ENCODE peak calls at places on chromosomes 2 and 18, in eight cellular contexts. One of them, this sample, is unnamed.

GRCh38 chr2:236767951-236768350 is 198.3 kb downstream of the ACKR3 start:
- DNase-seq in cardiac fibroblast: no peak
- DNase-seq in WTC11: no peak
- DNase-seq in PC-9: no peak
- DNase-seq in astrocyte of the spinal cord: no peak
- DNase-seq in mesothelial cell of epicardium: no peak
- DNase-seq in HCT116: no peak
- DNase-seq in omental fat pad: no peak
- DNase-seq in this sample: no peak

GRCh38 chr2:73939419-73939818 is 12.7 kb downstream of the DGUOK start:
- DNase-seq in PC-9: no peak
- DNase-seq in astrocyte of the spinal cord: no peak
- DNase-seq in cardiac fibroblast: peak
- DNase-seq in mesothelial cell of epicardium: no peak
- DNase-seq in WTC11: no peak
- DNase-seq in HCT116: no peak
- DNase-seq in omental fat pad: no peak
- DNase-seq in this sample: no peak

GRCh38 chr2:152421521-152422367 is 86.8 kb downstream of the FMNL2 start:
- DNase-seq in omental fat pad: no peak
- DNase-seq in cardiac fibroblast: peak
- DNase-seq in astrocyte of the spinal cord: peak
- DNase-seq in WTC11: no peak
- DNase-seq in HCT116: peak
- DNase-seq in mesothelial cell of epicardium: no peak
- DNase-seq in PC-9: peak
- DNase-seq in this sample: peak

GRCh38 chr2:43104763-43105162 is 121.6 kb downstream of the ZFP36L2 start:
- DNase-seq in WTC11: no peak
- DNase-seq in cardiac fibroblast: no peak
- DNase-seq in astrocyte of the spinal cord: no peak
- DNase-seq in omental fat pad: no peak
- DNase-seq in PC-9: no peak
- DNase-seq in mesothelial cell of epicardium: no peak
- DNase-seq in HCT116: no peak
- DNase-seq in this sample: no peak

GRCh38 chr2:231800493-231801091 is 14.3 kb downstream of the COPS7B start:
- DNase-seq in astrocyte of the spinal cord: peak
- DNase-seq in cardiac fibroblast: peak
- DNase-seq in PC-9: peak
- DNase-seq in mesothelial cell of epicardium: no peak
- DNase-seq in WTC11: peak
- DNase-seq in omental fat pad: no peak
- DNase-seq in HCT116: peak
- DNase-seq in this sample: no peak

GRCh38 chr18:6876646-6877045 is 147.1 kb downstream of the ARHGAP28 start:
- DNase-seq in astrocyte of the spinal cord: peak
- DNase-seq in omental fat pad: no peak
- DNase-seq in WTC11: no peak
- DNase-seq in cardiac fibroblast: no peak
- DNase-seq in PC-9: no peak
- DNase-seq in HCT116: no peak
- DNase-seq in mesothelial cell of epicardium: no peak
- DNase-seq in this sample: peak

GRCh38 chr2:152635635-152636298 is 81.5 kb downstream of the PRPF40A start:
- DNase-seq in HCT116: peak
- DNase-seq in PC-9: peak
- DNase-seq in cardiac fibroblast: peak
- DNase-seq in omental fat pad: peak
- DNase-seq in astrocyte of the spinal cord: peak
- DNase-seq in WTC11: peak
- DNase-seq in mesothelial cell of epicardium: peak
- DNase-seq in this sample: no peak

GRCh38 chr2:217996345-217996744 is 6.5 kb downstream of the TNS1 start:
- DNase-seq in cardiac fibroblast: peak
- DNase-seq in astrocyte of the spinal cord: peak
- DNase-seq in omental fat pad: peak
- DNase-seq in WTC11: no peak
- DNase-seq in PC-9: peak
- DNase-seq in mesothelial cell of epicardium: no peak
- DNase-seq in HCT116: no peak
- DNase-seq in this sample: peak

GRCh38 chr2:150293771-150294170 is 193.7 kb downstream of the RND3 start:
- DNase-seq in astrocyte of the spinal cord: no peak
- DNase-seq in cardiac fibroblast: no peak
- DNase-seq in PC-9: no peak
- DNase-seq in WTC11: no peak
- DNase-seq in mesothelial cell of epicardium: no peak
- DNase-seq in HCT116: no peak
- DNase-seq in omental fat pad: no peak
- DNase-seq in this sample: no peak

GRCh38 chr18:76823574-76823973 is 1.2 kb downstream of the ZNF236 start:
- DNase-seq in WTC11: peak
- DNase-seq in PC-9: no peak
- DNase-seq in cardiac fibroblast: peak
- DNase-seq in mesothelial cell of epicardium: peak
- DNase-seq in omental fat pad: no peak
- DNase-seq in HCT116: no peak
- DNase-seq in astrocyte of the spinal cord: peak
- DNase-seq in this sample: no peak

GRCh38 chr2:199851886-199852285 is 894 bp upstream of the FTCDNL1 start:
- DNase-seq in omental fat pad: no peak
- DNase-seq in mesothelial cell of epicardium: no peak
- DNase-seq in WTC11: no peak
- DNase-seq in cardiac fibroblast: no peak
- DNase-seq in HCT116: no peak
- DNase-seq in PC-9: no peak
- DNase-seq in astrocyte of the spinal cord: no peak
- DNase-seq in this sample: no peak

GRCh38 chr18:62716679-62717058 is 1.3 kb downstream of the PHLPP1 start:
- DNase-seq in astrocyte of the spinal cord: peak
- DNase-seq in WTC11: peak
- DNase-seq in mesothelial cell of epicardium: peak
- DNase-seq in omental fat pad: no peak
- DNase-seq in HCT116: no peak
- DNase-seq in cardiac fibroblast: peak
- DNase-seq in PC-9: peak
- DNase-seq in this sample: no peak

GRCh38 chr18:62713651-62714247 is 1.6 kb upstream of the PHLPP1 start:
- DNase-seq in omental fat pad: no peak
- DNase-seq in HCT116: no peak
- DNase-seq in cardiac fibroblast: no peak
- DNase-seq in PC-9: no peak
- DNase-seq in mesothelial cell of epicardium: no peak
- DNase-seq in astrocyte of the spinal cord: no peak
- DNase-seq in WTC11: peak
- DNase-seq in this sample: no peak

GRCh38 chr18:62715439-62715792 is at the start of gene PHLPP1:
- DNase-seq in astrocyte of the spinal cord: no peak
- DNase-seq in PC-9: no peak
- DNase-seq in cardiac fibroblast: no peak
- DNase-seq in omental fat pad: no peak
- DNase-seq in HCT116: no peak
- DNase-seq in mesothelial cell of epicardium: no peak
- DNase-seq in WTC11: no peak
- DNase-seq in this sample: no peak

GRCh38 chr18:62715829-62716678 is 713 bp downstream of the PHLPP1 start:
- DNase-seq in cardiac fibroblast: peak
- DNase-seq in omental fat pad: no peak
- DNase-seq in astrocyte of the spinal cord: peak
- DNase-seq in PC-9: peak
- DNase-seq in HCT116: peak
- DNase-seq in WTC11: peak
- DNase-seq in mesothelial cell of epicardium: peak
- DNase-seq in this sample: no peak

DNA sequence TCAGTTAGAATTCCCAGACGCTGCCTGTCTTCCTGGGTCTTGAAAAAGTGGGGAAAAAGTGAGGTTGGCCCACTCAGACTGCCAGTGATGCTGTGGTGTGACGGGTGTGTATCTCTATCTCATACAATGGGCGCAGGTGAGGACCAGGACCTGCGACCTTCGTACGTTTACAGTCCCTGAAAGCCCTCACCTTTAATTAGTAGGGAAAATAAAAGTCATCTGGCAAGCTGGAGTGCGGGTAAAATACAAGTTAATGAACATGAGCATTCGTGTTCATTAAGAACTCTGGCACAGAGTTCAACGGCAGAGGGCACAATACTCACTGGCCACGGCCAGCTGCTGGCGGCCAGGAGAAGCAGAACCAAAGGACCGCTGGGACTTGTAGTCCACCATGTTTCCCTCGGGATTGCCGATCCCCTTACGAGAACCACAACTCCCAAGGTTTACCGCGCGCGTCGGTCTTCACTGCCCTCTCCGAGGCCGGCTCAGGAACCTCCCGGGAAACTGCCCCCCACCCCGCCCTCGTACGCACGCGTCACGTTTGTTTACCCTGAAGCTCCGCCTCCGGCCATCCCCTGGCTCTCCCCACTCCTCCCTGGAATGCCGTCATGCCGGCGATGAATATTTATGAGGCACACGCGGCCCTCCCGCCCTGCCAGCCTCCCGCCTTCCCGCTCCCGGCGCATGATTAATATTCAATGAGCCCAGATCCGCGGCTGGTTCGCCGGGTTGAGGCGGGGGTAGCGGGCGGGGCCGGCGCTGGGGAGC is 486 bp upstream of the PHLPP1 start:
- DNase-seq in cardiac fibroblast: peak
- DNase-seq in HCT116: peak
- DNase-seq in astrocyte of the spinal cord: peak
- DNase-seq in WTC11: peak
- DNase-seq in omental fat pad: peak
- DNase-seq in mesothelial cell of epicardium: peak
- DNase-seq in PC-9: peak
- DNase-seq in this sample: peak
- TF ChIP-seq CTCF in cardiac fibroblast: peak
- TF ChIP-seq CTCF in HCT116: no peak
- TF ChIP-seq CTCF in astrocyte of the spinal cord: peak
- TF ChIP-seq CTCF in WTC11: peak
- TF ChIP-seq CTCF in omental fat pad: no peak
- TF ChIP-seq CTCF in mesothelial cell of epicardium: no peak
- TF ChIP-seq CTCF in PC-9: peak
- TF ChIP-seq CTCF in this sample: peak

GRCh38 chr2:205053827-205054410 is 508.6 kb downstream of the PARD3B start:
- DNase-seq in PC-9: no peak
- DNase-seq in omental fat pad: no peak
- DNase-seq in cardiac fibroblast: peak
- DNase-seq in WTC11: no peak
- DNase-seq in mesothelial cell of epicardium: no peak
- DNase-seq in HCT116: no peak
- DNase-seq in astrocyte of the spinal cord: no peak
- DNase-seq in this sample: no peak

GRCh38 chr2:205047273-205047839 is 502.1 kb downstream of the PARD3B start:
- DNase-seq in astrocyte of the spinal cord: no peak
- DNase-seq in cardiac fibroblast: no peak
- DNase-seq in WTC11: peak
- DNase-seq in PC-9: no peak
- DNase-seq in mesothelial cell of epicardium: no peak
- DNase-seq in omental fat pad: no peak
- DNase-seq in HCT116: no peak
- DNase-seq in this sample: no peak

GRCh38 chr2:205054789-205055188 is 509.5 kb downstream of the PARD3B start:
- DNase-seq in omental fat pad: no peak
- DNase-seq in mesothelial cell of epicardium: no peak
- DNase-seq in astrocyte of the spinal cord: no peak
- DNase-seq in HCT116: no peak
- DNase-seq in PC-9: no peak
- DNase-seq in WTC11: no peak
- DNase-seq in cardiac fibroblast: no peak
- DNase-seq in this sample: no peak

GRCh38 chr2:205052781-205053180 is 507.5 kb downstream of the PARD3B start:
- DNase-seq in omental fat pad: no peak
- DNase-seq in HCT116: no peak
- DNase-seq in cardiac fibroblast: no peak
- DNase-seq in mesothelial cell of epicardium: no peak
- DNase-seq in WTC11: no peak
- DNase-seq in PC-9: no peak
- DNase-seq in astrocyte of the spinal cord: no peak
- DNase-seq in this sample: no peak

GRCh38 chr2:205051417-205051816 is 506.1 kb downstream of the PARD3B start:
- DNase-seq in omental fat pad: no peak
- DNase-seq in HCT116: no peak
- DNase-seq in mesothelial cell of epicardium: no peak
- DNase-seq in cardiac fibroblast: no peak
- DNase-seq in WTC11: no peak
- DNase-seq in PC-9: no peak
- DNase-seq in astrocyte of the spinal cord: no peak
- DNase-seq in this sample: no peak
- TF ChIP-seq CTCF in omental fat pad: no peak
- TF ChIP-seq CTCF in HCT116: no peak
- TF ChIP-seq CTCF in mesothelial cell of epicardium: no peak
- TF ChIP-seq CTCF in cardiac fibroblast: peak
- TF ChIP-seq CTCF in WTC11: no peak
- TF ChIP-seq CTCF in PC-9: no peak
- TF ChIP-seq CTCF in astrocyte of the spinal cord: peak
- TF ChIP-seq CTCF in this sample: peak

GRCh38 chr2:208819190-208819589 is 412.6 kb downstream of the PTH2R start:
- DNase-seq in PC-9: no peak
- DNase-seq in mesothelial cell of epicardium: no peak
- DNase-seq in HCT116: no peak
- DNase-seq in cardiac fibroblast: no peak
- DNase-seq in astrocyte of the spinal cord: no peak
- DNase-seq in omental fat pad: no peak
- DNase-seq in WTC11: no peak
- DNase-seq in this sample: no peak

DNA sequence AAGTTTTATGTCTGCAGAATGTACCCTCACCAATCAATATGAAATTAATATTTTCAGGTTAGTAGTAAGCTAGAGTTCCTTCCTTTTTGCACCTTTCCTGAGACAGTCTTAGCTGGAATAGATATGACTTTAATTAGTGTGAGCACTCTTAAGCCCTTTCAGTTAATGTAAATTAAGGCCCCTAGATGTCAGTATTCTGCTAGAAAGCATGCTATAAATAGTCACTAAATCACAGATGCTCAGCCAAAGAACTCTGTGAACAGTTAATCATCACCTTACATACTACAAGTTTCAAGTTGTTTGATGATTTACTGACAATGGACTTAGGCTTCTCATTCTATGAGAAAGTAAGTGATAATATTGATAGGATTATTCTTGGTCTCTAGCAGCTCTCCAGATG is 413.7 kb downstream of the PTH2R start:
- DNase-seq in cardiac fibroblast: no peak
- DNase-seq in HCT116: peak
- DNase-seq in PC-9: no peak
- DNase-seq in WTC11: no peak
- DNase-seq in astrocyte of the spinal cord: no peak
- DNase-seq in mesothelial cell of epicardium: no peak
- DNase-seq in omental fat pad: no peak
- DNase-seq in this sample: no peak
- TF ChIP-seq CTCF in cardiac fibroblast: no peak
- TF ChIP-seq CTCF in HCT116: peak
- TF ChIP-seq CTCF in PC-9: peak
- TF ChIP-seq CTCF in WTC11: no peak
- TF ChIP-seq CTCF in astrocyte of the spinal cord: no peak
- TF ChIP-seq CTCF in mesothelial cell of epicardium: no peak
- TF ChIP-seq CTCF in omental fat pad: no peak
- TF ChIP-seq CTCF in this sample: no peak

GRCh38 chr18:62324917-62325805 is at the start of gene TNFRSF11A:
- DNase-seq in mesothelial cell of epicardium: no peak
- DNase-seq in cardiac fibroblast: peak
- DNase-seq in omental fat pad: no peak
- DNase-seq in HCT116: no peak
- DNase-seq in astrocyte of the spinal cord: no peak
- DNase-seq in WTC11: peak
- DNase-seq in PC-9: peak
- DNase-seq in this sample: no peak
- TF ChIP-seq CTCF in mesothelial cell of epicardium: peak
- TF ChIP-seq CTCF in cardiac fibroblast: no peak
- TF ChIP-seq CTCF in omental fat pad: no peak
- TF ChIP-seq CTCF in HCT116: no peak
- TF ChIP-seq CTCF in astrocyte of the spinal cord: peak
- TF ChIP-seq CTCF in WTC11: peak
- TF ChIP-seq CTCF in PC-9: peak
- TF ChIP-seq CTCF in this sample: no peak

This sample was measured in AG04450.